ENCODE peak calls at places on chromosomes 3 and 15, in six cellular contexts. F, V, J, H, Q and L are unnamed samples.

GRCh38 chr3:52394751-52395502 is 50.0 kb downstream of the SEMA3G start:
- DNase-seq in Q (no peak), J (no peak), V (no peak), F (no peak), H (no peak), L (no peak)

GRCh38 chr3:94615275-94616065 is 552.6 kb downstream of the NSUN3 start:
- DNase-seq in F (no peak), H (no peak), V (no peak), Q (no peak), J (no peak), L (no peak)

GRCh38 chr3:178097576-178097975 is 438.7 kb upstream of the KCNMB2 start:
- DNase-seq in Q (no peak), H (peak), V (no peak), J (no peak), F (no peak), L (peak)

GRCh38 chr15:25329685-25330084 is 109.1 kb downstream of the UBE3A start:
- DNase-seq in J (no peak), V (no peak), Q (no peak), H (no peak), F (peak), L (no peak)

GRCh38 chr3:115325539-115325938 is 178.5 kb upstream of the ZBTB20 start:
- DNase-seq in F (no peak), H (peak), Q (no peak), V (no peak), J (peak), L (no peak)

GRCh38 chr15:42919308-42919707 is 1.3 kb downstream of the TTBK2 start:
- DNase-seq in V (no peak), F (no peak), Q (no peak), J (peak), H (no peak), L (no peak)

GRCh38 chr3:150697646-150698045 is 6.1 kb downstream of the ERICH6 start:
- DNase-seq in J (no peak), V (no peak), Q (no peak), H (peak), F (no peak), L (no peak)

GRCh38 chr3:124783696-124784095 is 53.4 kb downstream of the UMPS start:
- DNase-seq in Q (no peak), H (no peak), V (no peak), J (no peak), F (no peak), L (no peak)

GRCh38 chr3:14312375-14312774 is 90.0 kb upstream of the SLC6A6 start:
- DNase-seq in V (no peak), F (no peak), Q (no peak), J (no peak), H (no peak), L (no peak)

GRCh38 chr3:158659454-158660237 is 12.8 kb downstream of the LXN start:
- DNase-seq in J (peak), H (peak), F (peak), Q (no peak), V (peak), L (peak)

GRCh38 chr3:187281191-187281714 is 10.3 kb downstream of the MASP1 start:
- DNase-seq in V (no peak), H (peak), Q (no peak), F (no peak), J (no peak), L (no peak)

GRCh38 chr15:66775127-66776105 is 73.4 kb downstream of the SMAD6 start:
- DNase-seq in Q (no peak), J (no peak), F (peak), H (peak), V (no peak), L (peak)

GRCh38 chr3:46489875-46490274 is 7.9 kb upstream of the RTP3 start:
- DNase-seq in H (peak), J (no peak), Q (no peak), F (no peak), V (no peak), L (no peak)

GRCh38 chr3:3127432-3128010 is 781 bp downstream of the TRNT1 start:
- DNase-seq in H (peak), V (no peak), F (no peak), Q (no peak), J (peak), L (no peak)

GRCh38 chr15:57534279-57534678 is 57.4 kb upstream of the MYZAP start:
- DNase-seq in F (no peak), J (no peak), H (peak), V (no peak), Q (no peak), L (no peak)

GRCh38 chr3:34725774-34726173 is 913.6 kb upstream of the ARPP21 start:
- DNase-seq in Q (no peak), J (no peak), H (peak), F (no peak), V (no peak), L (no peak)

GRCh38 chr15:75104804-75105557 is 81.6 kb downstream of the PPCDC start:
- DNase-seq in J (peak), Q (no peak), V (peak), H (peak), F (peak), L (peak)

GRCh38 chr3:94360982-94361381 is 298.1 kb downstream of the NSUN3 start:
- DNase-seq in H (no peak), J (no peak), F (peak), V (no peak), Q (no peak), L (peak)

GRCh38 chr3:88075497-88075896 is 16.4 kb downstream of the ZNF654 start:
- DNase-seq in V (no peak), F (no peak), H (no peak), Q (no peak), J (no peak), L (no peak)

GRCh38 chr3:43926073-43926472 is 235.3 kb downstream of the ABHD5 start:
- DNase-seq in J (no peak), V (no peak), H (peak), F (no peak), Q (no peak), L (no peak)

GRCh38 chr3:42692667-42693529 is 7.6 kb downstream of the KLHL40 start:
- DNase-seq in F (no peak), H (no peak), Q (no peak), V (no peak), J (no peak), L (no peak)